ENCODE peak calls at places on chromosome 7, in six cellular contexts. G is neuronal stem cell, E is IMR-90, T is mesenchymal stem cell, Z is H1, D is trophoblast cell. I is an unnamed sample.

GRCh38 chr7:18040196-18040595 is 12.6 kb upstream of the PRPS1L1 start:
- DNase-seq in G (no peak), E (peak), T (peak), Z (no peak), D (no peak), I (no peak)

GRCh38 chr7:47332681-47333080 is 249.2 kb downstream of the TNS3 start:
- DNase-seq in G (no peak), E (no peak), T (no peak), Z (peak), D (no peak), I (no peak)

GRCh38 chr7:28151965-28152364 is 28.6 kb downstream of the JAZF1 start:
- DNase-seq in G (no peak), E (peak), T (peak), Z (no peak), D (peak), I (no peak)

GRCh38 chr7:98802781-98803110 is 67.1 kb downstream of the TMEM130 start:
- DNase-seq in G (no peak), E (no peak), T (no peak), Z (no peak), D (no peak), I (no peak)

GRCh38 chr7:36614954-36615353 is 109.3 kb downstream of the AOAH start:
- DNase-seq in G (no peak), E (no peak), T (no peak), Z (no peak), D (no peak), I (no peak)

GRCh38 chr7:44477955-44478354 is 12.5 kb downstream of the NUDCD3 start:
- DNase-seq in G (no peak), E (no peak), T (no peak), Z (no peak), D (no peak), I (no peak)

GRCh38 chr7:67625257-67625713 is 628.7 kb downstream of the TYW1 start:
- DNase-seq in G (peak), E (peak), T (peak), Z (peak), D (peak), I (peak)

GRCh38 chr7:129489491-129489890 is 12.8 kb upstream of the SMKR1 start:
- DNase-seq in G (no peak), E (peak), T (peak), Z (no peak), D (peak), I (no peak)

GRCh38 chr7:706721-707120 is 19.8 kb upstream of the DNAAF5 start:
- DNase-seq in G (no peak), E (no peak), T (no peak), Z (no peak), D (no peak), I (no peak)

GRCh38 chr7:19491821-19492452 is 216.9 kb downstream of the POLR1F start:
- DNase-seq in G (no peak), E (peak), T (peak), Z (no peak), D (peak), I (no peak)

GRCh38 chr7:43674559-43675436 is 54.5 kb downstream of the COA1 start:
- DNase-seq in G (no peak), E (peak), T (peak), Z (no peak), D (no peak), I (no peak)

GRCh38 chr7:32103361-32103760 is 33.2 kb upstream of the PDE1C start:
- DNase-seq in G (no peak), E (no peak), T (no peak), Z (no peak), D (no peak), I (no peak)

GRCh38 chr7:141575164-141575563 is 24.0 kb downstream of the AGK start:
- DNase-seq in G (no peak), E (peak), T (no peak), Z (no peak), D (no peak), I (no peak)

GRCh38 chr7:39952378-39952777 is 2.3 kb downstream of the CDK13 start:
- DNase-seq in G (no peak), E (peak), T (peak), Z (no peak), D (peak), I (no peak)

GRCh38 chr7:4282434-4283223 is 399.5 kb upstream of the FOXK1 start:
- DNase-seq in G (no peak), E (peak), T (no peak), Z (no peak), D (peak), I (no peak)

GRCh38 chr7:145511014-145511413 is 605.6 kb upstream of the CNTNAP2 start:
- DNase-seq in G (no peak), E (no peak), T (no peak), Z (no peak), D (no peak), I (no peak)

GRCh38 chr7:574661-575395 is 55.2 kb upstream of the PDGFA start:
- DNase-seq in G (no peak), E (no peak), T (no peak), Z (no peak), D (no peak), I (no peak)

GRCh38 chr7:46784746-46785145 is 797.2 kb downstream of the TNS3 start:
- DNase-seq in G (no peak), E (peak), T (peak), Z (no peak), D (no peak), I (no peak)

DNA sequence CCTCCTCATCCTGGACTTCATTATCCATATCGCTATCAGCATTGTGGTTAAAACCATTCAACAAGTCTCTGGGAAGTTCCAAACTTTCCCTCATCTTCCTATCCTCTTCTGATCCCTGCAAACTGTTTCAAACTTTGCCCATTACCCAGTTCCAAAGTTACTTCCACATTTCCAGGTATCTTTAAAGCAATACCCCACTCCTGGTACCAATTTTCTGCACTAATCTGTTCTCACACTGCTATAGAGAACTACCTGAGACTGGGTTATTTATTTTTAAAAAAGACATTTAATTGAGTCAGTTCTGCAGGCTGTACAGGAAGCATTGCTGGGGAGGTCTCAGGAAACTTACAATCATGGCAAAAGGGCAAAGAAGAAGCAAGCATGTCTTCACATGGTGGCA is 147.3 kb downstream of the ARL4A start:
- DNase-seq in G (no peak), E (no peak), T (no peak), Z (no peak), D (no peak), I (no peak)
- H4K91ac ChIP-seq in G (no peak), E (no peak), T (no peak), Z (no peak), D (no peak), I (no peak)

GRCh38 chr7:135335628-135336139 is 102.0 kb downstream of the STRA8 start:
- DNase-seq in G (peak), E (peak), T (peak), Z (peak), D (peak), I (peak)
- H4K91ac ChIP-seq in G (no peak), E (no peak), T (no peak), Z (no peak), D (no peak), I (no peak)

DNA sequence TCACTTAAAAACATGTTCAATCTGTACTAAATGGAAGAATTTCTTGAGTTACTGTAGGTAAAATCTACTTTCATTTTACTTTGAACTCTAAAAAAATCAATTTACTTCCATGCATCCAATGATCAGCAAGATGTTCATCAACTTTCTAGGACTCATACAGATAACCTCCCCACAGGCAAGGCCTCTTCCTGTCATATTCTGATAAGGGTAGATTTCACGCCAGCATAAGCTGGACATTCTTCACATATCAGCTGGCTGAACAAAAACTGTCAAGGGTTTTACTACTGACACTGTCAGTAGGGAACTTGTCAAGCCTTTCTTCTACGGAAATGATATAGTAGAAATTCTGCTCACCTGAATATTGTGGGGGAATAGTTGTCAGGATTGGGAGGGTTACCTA is 244.9 kb downstream of the THSD7A start:
- DNase-seq in G (no peak), E (no peak), T (no peak), Z (no peak), D (peak), I (no peak)
- H4K91ac ChIP-seq in G (no peak), E (no peak), T (no peak), Z (no peak), D (no peak), I (no peak)

GRCh38 chr7:92799446-92800211 is 36.7 kb downstream of the CDK6 start:
- DNase-seq in G (no peak), E (no peak), T (no peak), Z (no peak), D (no peak), I (no peak)
- H4K91ac ChIP-seq in G (no peak), E (no peak), T (no peak), Z (no peak), D (no peak), I (no peak)

DNA sequence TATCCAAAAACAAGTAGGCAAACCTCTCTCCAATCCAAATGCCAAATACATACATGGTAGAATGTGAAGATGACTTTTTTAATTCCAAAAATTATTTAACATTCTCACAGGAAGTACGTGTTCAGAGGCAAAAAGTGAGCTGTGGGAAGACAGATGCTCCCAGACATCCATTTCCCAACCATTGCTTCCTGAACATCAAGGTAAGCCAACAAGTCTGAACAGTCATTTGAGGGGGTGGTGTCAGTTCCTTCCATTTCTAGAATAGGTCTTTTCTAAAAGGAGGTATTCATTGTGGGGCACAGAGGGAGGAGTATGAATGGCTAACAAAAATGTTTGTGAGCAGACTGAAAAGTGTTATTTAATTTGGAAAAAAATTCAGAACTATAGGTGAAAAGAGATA is 49.1 kb downstream of the OSBPL3 start:
- DNase-seq in G (no peak), E (no peak), T (no peak), Z (no peak), D (no peak), I (no peak)
- H4K91ac ChIP-seq in G (no peak), E (no peak), T (no peak), Z (no peak), D (no peak), I (no peak)